ENCODE peak calls at places on chromosomes 6 and 20, in four cellular contexts. G, J, A and U are unnamed samples.

GRCh38 chr6:5325173-5325572 is 63.9 kb downstream of the FARS2 start:
- DNase-seq in G (no peak), J (no peak), A (no peak), U (no peak)

GRCh38 chr6:6712979-6713514 is 124.5 kb downstream of the LY86 start:
- DNase-seq in G (no peak), J (no peak), A (no peak), U (no peak)

GRCh38 chr6:7469696-7470095 is 71.8 kb upstream of the DSP start:
- DNase-seq in G (no peak), J (no peak), A (no peak), U (peak; percentile 28)

GRCh38 chr6:138529510-138529909 is 30.2 kb upstream of the NHSL1 start:
- DNase-seq in G (no peak), J (no peak), A (no peak), U (no peak)

GRCh38 chr6:56555438-56555872 is 87.2 kb downstream of the DST start:
- DNase-seq in G (no peak), J (no peak), A (no peak), U (peak; percentile 73)

GRCh38 chr6:129046526-129046925 is 163.6 kb downstream of the LAMA2 start:
- DNase-seq in G (no peak), J (no peak), A (no peak), U (no peak)

GRCh38 chr6:14711056-14711703 is 534.7 kb upstream of the JARID2 start:
- DNase-seq in G (no peak), J (no peak), A (peak; percentile 76), U (peak; percentile 98)

GRCh38 chr6:5672581-5673011 is 334.1 kb downstream of the NRN1 start:
- DNase-seq in G (no peak), J (no peak), A (no peak), U (peak; percentile 90)

GRCh38 chr6:40054602-40055001 is 120.3 kb upstream of the MOCS1 start:
- DNase-seq in G (no peak), J (no peak), A (no peak), U (no peak)

GRCh38 chr6:170344631-170345576 is 38.3 kb downstream of the FAM120B start:
- DNase-seq in G (peak; percentile 17), J (peak; percentile 20), A (no peak), U (peak; percentile 61)

GRCh38 chr6:7542065-7542877 is 800 bp downstream of the DSP start:
- DNase-seq in G (no peak), J (no peak), A (no peak), U (no peak)

GRCh38 chr6:82881519-82881918 is 184.1 kb downstream of the UBE3D start:
- DNase-seq in G (no peak), J (no peak), A (no peak), U (no peak)

GRCh38 chr6:36383608-36384007 is 3.9 kb downstream of the ETV7 start:
- DNase-seq in G (no peak), J (no peak), A (no peak), U (no peak)

GRCh38 chr6:53837875-53838806 is 43.3 kb downstream of the LRRC1 start:
- DNase-seq in G (no peak), J (no peak), A (no peak), U (peak; percentile 22)

GRCh38 chr20:37984018-37984785 is 49.1 kb downstream of the TTI1 start:
- DNase-seq in G (no peak), J (no peak), A (no peak), U (no peak)

GRCh38 chr20:17436664-17437063 is 94.5 kb downstream of the BFSP1 start:
- DNase-seq in G (no peak), J (no peak), A (no peak), U (no peak)

GRCh38 chr6:7058250-7058923 is 49.4 kb upstream of the RREB1 start:
- DNase-seq in G (no peak), J (no peak), A (peak; percentile 54), U (peak; percentile 98)

GRCh38 chr6:141532211-141532610 is 600.5 kb upstream of the GJE1 start:
- DNase-seq in G (no peak), J (no peak), A (no peak), U (no peak)

GRCh38 chr6:33419580-33420492 is at the start of gene SYNGAP1:
- DNase-seq in G (no peak), J (no peak), A (no peak), U (peak; percentile 64)

GRCh38 chr6:16762265-16762546 is 946 bp upstream of the ATXN1 start:
- DNase-seq in G (no peak), J (no peak), A (no peak), U (no peak)

GRCh38 chr6:16760536-16761468 is at the start of gene ATXN1:
- DNase-seq in G (no peak), J (no peak), A (peak; percentile 56), U (peak; percentile 65)

GRCh38 chr6:16761469-16762264 is 407 bp upstream of the ATXN1 start:
- DNase-seq in G (peak; percentile 70), J (no peak), A (peak; percentile 64), U (peak; percentile 91)

GRCh38 chr6:16764188-16764950 is 3.1 kb upstream of the ATXN1 start:
- DNase-seq in G (no peak), J (no peak), A (no peak), U (peak; percentile 76)

DNA sequence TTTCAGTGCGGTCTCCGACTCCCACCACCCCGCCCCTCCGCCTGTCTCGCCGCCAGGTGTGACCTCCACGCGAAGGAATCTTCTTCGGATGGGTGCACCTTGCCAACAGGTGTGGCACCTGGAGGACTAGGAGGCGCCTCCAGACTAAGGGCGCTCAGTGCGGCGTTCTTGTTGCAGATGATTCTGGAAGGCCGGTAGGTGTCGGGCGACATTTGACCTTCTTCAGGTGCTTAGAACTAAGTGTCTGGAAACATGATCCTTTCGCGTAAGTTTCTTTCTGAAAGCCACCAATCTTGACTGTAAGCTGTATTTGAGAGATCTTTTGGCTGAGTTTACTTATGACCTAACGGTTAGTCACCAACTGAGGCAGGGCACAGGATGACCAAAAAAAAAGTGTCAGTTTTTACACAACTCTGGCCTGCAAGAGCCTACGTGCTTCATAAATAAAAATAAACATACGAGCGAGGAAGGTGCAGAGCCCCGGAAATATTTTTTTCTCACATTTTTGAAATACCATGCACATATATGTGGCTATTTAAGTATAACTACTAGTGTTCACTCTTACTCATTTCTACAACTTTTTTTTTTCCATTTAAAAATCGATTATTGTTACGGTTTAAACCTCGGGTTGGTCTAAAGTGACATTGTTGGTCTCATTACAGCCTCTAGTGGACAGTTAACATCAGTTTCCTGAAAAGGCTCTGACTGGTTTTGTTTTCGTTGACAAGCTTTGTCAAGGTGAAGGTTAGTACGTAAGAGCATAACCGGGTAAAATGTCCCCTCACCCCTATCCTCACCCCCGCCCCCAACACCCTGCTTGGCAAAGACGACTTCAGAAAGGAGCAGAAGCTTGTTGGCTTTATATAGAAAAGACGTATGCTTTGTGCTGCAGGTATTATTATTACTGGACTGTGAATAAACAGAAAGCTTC is 1.6 kb upstream of the ATXN1 start:
- DNase-seq in G (no peak), J (no peak), A (peak; percentile 65), U (peak; percentile 97)
- TF ChIP-seq CHD1 in G (no peak), J (no peak), A (no peak), U (no peak)

GRCh38 chr6:27213544-27214125 is 33.9 kb upstream of the PRSS16 start:
- DNase-seq in G (no peak), J (no peak), A (peak; percentile 61), U (peak; percentile 29)
- H3K9me3 ChIP-seq in G (no peaks in the 10 kb centered on the region), J (no peaks in the 10 kb centered on the region), A (no peaks in the 10 kb centered on the region), U (no peaks in the 10 kb centered on the region)

GRCh38 chr6:89432875-89433636 is at the start of gene ANKRD6:
- DNase-seq in G (peak; percentile 29), J (peak; percentile 17), A (peak; percentile 91), U (no peak)
- TF ChIP-seq CHD1 in G (no peak), J (no peak), A (no peak), U (no peak)

GRCh38 chr20:24604966-24605365 is 135.5 kb downstream of the SYNDIG1 start:
- DNase-seq in G (no peak), J (no peak), A (no peak), U (no peak)
- H3K9me3 ChIP-seq in G (no peaks in the 10 kb centered on the region), J (no peaks in the 10 kb centered on the region), A (no peaks in the 10 kb centered on the region), U (no peaks in the 10 kb centered on the region)

DNA sequence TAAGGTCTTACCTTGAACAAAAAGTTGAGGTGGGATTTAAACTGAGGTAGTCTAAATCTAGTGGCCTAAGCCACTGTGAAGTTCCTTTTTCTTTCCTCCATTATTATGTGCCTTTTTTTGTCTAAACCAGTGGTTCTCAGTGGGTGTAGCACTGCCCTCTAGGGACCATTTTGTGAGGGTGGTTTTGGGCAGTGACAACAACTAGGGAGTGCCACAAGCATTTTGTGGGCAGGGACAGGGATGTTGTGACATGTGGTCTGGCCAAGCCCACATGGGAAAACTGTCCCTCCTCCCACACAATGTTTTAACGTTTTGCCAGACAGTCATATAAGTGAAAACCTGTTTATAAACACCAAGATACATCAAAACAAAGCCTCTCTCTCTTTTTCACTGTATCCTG is 899.4 kb upstream of the FLRT3 start:
- DNase-seq in G (peak; percentile 33), J (peak; percentile 38), A (no peak), U (peak; percentile 5)
- TF ChIP-seq CHD1 in G (no peak), J (no peak), A (no peak), U (no peak)

GRCh38 chr20:55540013-55540412 is 465.3 kb downstream of the CBLN4 start:
- DNase-seq in G (no peak), J (no peak), A (no peak), U (no peak)

GRCh38 chr20:55540486-55540885 is 464.8 kb downstream of the CBLN4 start:
- DNase-seq in G (no peak), J (no peak), A (no peak), U (no peak)

DNA sequence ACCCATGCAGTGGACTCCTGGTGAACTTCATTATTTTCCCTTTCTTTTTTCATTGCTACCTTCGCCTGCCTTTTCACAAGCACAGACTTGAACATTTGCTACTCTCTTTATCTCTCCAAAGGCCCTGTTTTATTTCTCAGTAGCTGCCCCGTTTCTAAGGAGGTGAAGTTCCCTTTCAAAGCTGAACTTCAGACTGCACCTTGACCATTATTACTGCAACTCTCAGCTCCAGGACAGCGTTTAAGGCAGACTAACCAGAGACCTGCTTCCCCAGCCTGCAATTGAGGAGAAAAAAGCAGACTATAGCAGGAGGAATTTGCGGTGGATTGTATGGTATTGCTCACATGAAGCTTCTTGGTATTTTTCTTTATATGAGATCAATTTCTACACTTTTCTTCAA is 460.7 kb downstream of the CBLN4 start:
- DNase-seq in G (no peak), J (no peak), A (no peak), U (no peak)
- H3K9me3 ChIP-seq in G (no peaks in the 10 kb centered on the region), J (no peaks in the 10 kb centered on the region), A (no peaks in the 10 kb centered on the region), U (peaks cover 16% of the 10 kb centered on the region)

GRCh38 chr6:90294989-90295853 is 1.4 kb downstream of the BACH2 start:
- DNase-seq in G (no peak), J (no peak), A (peak; percentile 35), U (peak; percentile 43)
- TF ChIP-seq CHD1 in G (no peak), J (no peak), A (peak; percentile 30), U (no peak)

GRCh38 chr6:112179631-112180030 is 74.7 kb downstream of the LAMA4 start:
- DNase-seq in G (no peak), J (no peak), A (no peak), U (peak; percentile 40)
- H3K9me3 ChIP-seq in G (no peaks in the 10 kb centered on the region), J (no peaks in the 10 kb centered on the region), A (no peaks in the 10 kb centered on the region), U (no peaks in the 10 kb centered on the region)

GRCh38 chr20:47126709-47127108 is 229.8 kb downstream of the ZMYND8 start:
- DNase-seq in G (no peak), J (no peak), A (no peak), U (peak; percentile 69)
- TF ChIP-seq CHD1 in G (no peak), J (no peak), A (no peak), U (no peak)